ENCODE peak calls at places on chromosomes 13 and 19, in four cellular contexts. R is K562, E is HepG2, J is GM12878. D is an unnamed sample.

GRCh38 chr13:28574617-28575142 is 79.8 kb upstream of the FLT1 start:
- DNase-seq in R (peak), E (peak), J (peak), D (no peak)

GRCh38 chr19:33267706-33268105 is 34.6 kb downstream of the CEBPA start:
- DNase-seq in R (no peak), E (no peak), J (no peak), D (no peak)

GRCh38 chr13:27403252-27403678 is 21.2 kb upstream of the GTF3A start:
- DNase-seq in R (no peak), E (no peak), J (no peak), D (no peak)

GRCh38 chr13:113291997-113292862 is 4.8 kb upstream of the LAMP1 start:
- DNase-seq in R (peak), E (no peak), J (no peak), D (no peak)

GRCh38 chr13:39599842-39600241 is 3.2 kb downstream of the LHFPL6 start:
- DNase-seq in R (no peak), E (no peak), J (no peak), D (no peak)

GRCh38 chr13:59422646-59423045 is 741.1 kb downstream of the DIAPH3 start:
- DNase-seq in R (no peak), E (no peak), J (no peak), D (no peak)

GRCh38 chr19:925912-926594 is at the start of gene ARID3A:
- DNase-seq in R (no peak), E (no peak), J (no peak), D (no peak)

GRCh38 chr19:3699071-3699740 is 1.1 kb downstream of the PIP5K1C start:
- DNase-seq in R (peak), E (no peak), J (no peak), D (no peak)

GRCh38 chr19:4399871-4400768 is at the start of gene SH3GL1:
- DNase-seq in R (peak), E (peak), J (peak), D (peak)

GRCh38 chr19:15418112-15418587 is 638 bp downstream of the AKAP8L start:
- DNase-seq in R (no peak), E (no peak), J (no peak), D (no peak)

GRCh38 chr13:40615619-40616018 is 50.8 kb downstream of the FOXO1 start:
- DNase-seq in R (no peak), E (no peak), J (no peak), D (no peak)

GRCh38 chr19:49125025-49125731 is 5.8 kb downstream of the PPFIA3 start:
- DNase-seq in R (peak), E (peak), J (no peak), D (peak)

GRCh38 chr19:18401580-18402112 is 4.2 kb upstream of the LRRC25 start:
- DNase-seq in R (peak), E (peak), J (no peak), D (no peak)

GRCh38 chr13:77980592-77980991 is 62.0 kb upstream of the EDNRB start:
- DNase-seq in R (no peak), E (no peak), J (no peak), D (no peak)

GRCh38 chr13:29511980-29512379 is 83.5 kb downstream of the SLC7A1 start:
- DNase-seq in R (no peak), E (no peak), J (no peak), D (no peak)

GRCh38 chr13:72960541-72960940 is 98.3 kb upstream of the KLF5 start:
- DNase-seq in R (no peak), E (peak), J (no peak), D (no peak)

GRCh38 chr19:44666852-44667251 is 4.4 kb upstream of the CEACAM19 start:
- DNase-seq in R (no peak), E (no peak), J (no peak), D (no peak)

GRCh38 chr13:113915012-113915763 is 51.3 kb upstream of the GAS6 start:
- DNase-seq in R (no peak), E (no peak), J (no peak), D (no peak)

GRCh38 chr19:41564515-41565383 is 11.2 kb upstream of the CEACAM21 start:
- DNase-seq in R (no peak), E (no peak), J (no peak), D (peak)

GRCh38 chr19:4567584-4568071 is 8.1 kb upstream of the SEMA6B start:
- DNase-seq in R (peak), E (peak), J (no peak), D (peak)

GRCh38 chr19:4675346-4675745 is 5.2 kb upstream of the MYDGF start:
- DNase-seq in R (no peak), E (no peak), J (no peak), D (no peak)

GRCh38 chr19:19528721-19529490 is at the start of gene YJEFN3:
- DNase-seq in R (no peak), E (no peak), J (no peak), D (peak)

GRCh38 chr13:32720026-32720425 is 133.8 kb downstream of the PDS5B start:
- DNase-seq in R (no peak), E (no peak), J (no peak), D (no peak)

GRCh38 chr13:60590775-60591174 is 193.8 kb downstream of the TDRD3 start:
- DNase-seq in R (no peak), E (no peak), J (no peak), D (no peak)

GRCh38 chr13:49502954-49503353 is 7.2 kb downstream of the PHF11 start:
- DNase-seq in R (no peak), E (no peak), J (no peak), D (no peak)

GRCh38 chr19:49223472-49223871 is 65.9 kb downstream of the TRPM4 start:
- DNase-seq in R (no peak), E (no peak), J (no peak), D (no peak)

GRCh38 chr13:104586010-104586746 is 1520.0 kb upstream of the SLC10A2 start:
- DNase-seq in R (no peak), E (no peak), J (no peak), D (no peak)

GRCh38 chr13:49569993-49570689 is 15.2 kb downstream of the RCBTB1 start:
- DNase-seq in R (no peak), E (no peak), J (no peak), D (no peak)

GRCh38 chr13:64675256-64675892 is 2554.8 kb downstream of the PCDH9 start:
- DNase-seq in R (no peak), E (peak), J (no peak), D (no peak)

GRCh38 chr19:46542428-46543230 is 47.0 kb upstream of the PNMA8B start:
- DNase-seq in R (peak), E (peak), J (no peak), D (peak)

GRCh38 chr19:55245236-55245904 is 13.4 kb downstream of the PPP6R1 start:
- DNase-seq in R (no peak), E (no peak), J (no peak), D (no peak)

GRCh38 chr19:7830823-7831222 is 805 bp downstream of the EVI5L start:
- DNase-seq in R (no peak), E (no peak), J (no peak), D (no peak)

GRCh38 chr13:113562085-113562749 is 22.3 kb upstream of the TFDP1 start:
- DNase-seq in R (peak), E (peak), J (no peak), D (peak)

GRCh38 chr13:33994198-33994597 is 176.2 kb downstream of the RFC3 start:
- DNase-seq in R (no peak), E (no peak), J (no peak), D (no peak)

GRCh38 chr19:10644351-10645007 is 9.7 kb upstream of the ILF3 start:
- DNase-seq in R (peak), E (peak), J (no peak), D (peak)

GRCh38 chr13:70634893-70635292 is 526.6 kb upstream of the KLHL1 start:
- DNase-seq in R (no peak), E (no peak), J (no peak), D (no peak)

DNA sequence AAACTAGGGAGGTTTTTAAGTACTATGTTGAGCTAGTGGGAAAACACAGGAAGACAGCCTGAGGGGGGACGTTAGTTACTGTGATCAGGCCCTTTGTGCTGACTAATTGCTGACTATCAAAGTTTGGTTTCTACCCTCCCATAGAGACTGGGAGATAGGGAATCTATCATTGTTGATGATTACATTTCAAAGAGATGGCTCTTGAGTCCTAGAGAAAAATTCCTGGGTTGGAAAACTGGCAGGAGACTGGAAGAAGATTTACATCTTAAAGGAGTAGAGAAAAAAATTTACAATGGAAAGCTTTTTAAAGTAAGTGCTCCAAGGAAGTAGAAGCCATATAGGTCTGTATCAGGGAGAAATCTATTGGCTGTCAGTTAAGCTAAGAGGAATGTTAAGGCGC is 522.0 kb upstream of the KLHL1 start:
- DNase-seq in R (no peak), E (no peak), J (no peak), D (no peak)
- TF ChIP-seq USF2 in R (no peak), E (no peak), J (no peak), D (no peak)

GRCh38 chr13:111895896-111896821 is 170.8 kb upstream of the SOX1 start:
- DNase-seq in R (no peak), E (no peak), J (no peak), D (no peak)

GRCh38 chr13:111897846-111898215 is 169.1 kb upstream of the SOX1 start:
- DNase-seq in R (no peak), E (no peak), J (no peak), D (no peak)

GRCh38 chr13:111893607-111894443 is 173.1 kb upstream of the SOX1 start:
- DNase-seq in R (no peak), E (no peak), J (no peak), D (peak)

GRCh38 chr13:111897178-111897845 is 169.6 kb upstream of the SOX1 start:
- DNase-seq in R (no peak), E (no peak), J (no peak), D (no peak)

GRCh38 chr13:111893071-111893606 is 173.8 kb upstream of the SOX1 start:
- DNase-seq in R (no peak), E (no peak), J (no peak), D (peak)
- TF ChIP-seq ETV6 in R (no peak), E (no peak), J (no peak), D (no peak)

DNA sequence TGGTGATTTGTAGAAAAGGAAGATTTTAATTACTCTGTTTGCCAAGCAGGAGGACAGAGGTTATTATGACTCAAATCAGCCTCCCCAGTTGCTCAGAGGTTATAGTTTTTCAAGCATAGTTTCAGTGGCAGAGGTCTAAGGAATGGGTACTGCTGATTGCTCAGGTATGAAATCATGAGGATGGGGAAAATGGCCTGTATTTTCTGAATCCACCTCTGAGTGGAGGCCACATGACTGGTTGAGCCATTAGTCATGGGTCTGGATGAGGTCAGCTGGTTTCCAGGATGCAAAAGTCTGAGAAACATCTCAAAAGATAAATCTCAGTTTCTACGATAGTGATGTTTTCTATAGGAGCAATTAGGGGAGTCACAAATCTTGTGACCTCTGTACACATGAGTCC is 62.8 kb upstream of the CEACAM8 start:
- DNase-seq in R (no peak), E (no peak), J (no peak), D (no peak)
- TF ChIP-seq USF2 in R (no peak), E (no peak), J (no peak), D (no peak)

GRCh38 chr13:95111608-95112007 is 189.6 kb downstream of the ABCC4 start:
- DNase-seq in R (no peak), E (no peak), J (no peak), D (no peak)

GRCh38 chr13:95100525-95101121 is 200.6 kb downstream of the ABCC4 start:
- DNase-seq in R (no peak), E (peak), J (peak), D (no peak)

GRCh38 chr13:95106562-95106961 is 194.7 kb downstream of the ABCC4 start:
- DNase-seq in R (no peak), E (no peak), J (no peak), D (no peak)
- TF ChIP-seq ETV6 in R (no peak), E (no peak), J (no peak), D (no peak)

GRCh38 chr19:30870861-30871260 is 478.4 kb downstream of the TSHZ3 start:
- DNase-seq in R (no peak), E (no peak), J (no peak), D (no peak)
- TF ChIP-seq USF2 in R (no peak), E (no peak), J (no peak), D (no peak)

GRCh38 chr13:80296638-80297037 is 44.3 kb downstream of the SPRY2 start:
- DNase-seq in R (no peak), E (no peak), J (no peak), D (peak)
- TF ChIP-seq ETV6 in R (no peak), E (no peak), J (no peak), D (no peak)

GRCh38 chr19:12205296-12205695 is 42.4 kb downstream of the ZNF136 start:
- DNase-seq in R (no peak), E (no peak), J (no peak), D (no peak)

GRCh38 chr19:12200020-12200419 is 37.1 kb downstream of the ZNF136 start:
- DNase-seq in R (no peak), E (no peak), J (no peak), D (no peak)

GRCh38 chr19:12198136-12198535 is 35.2 kb downstream of the ZNF136 start:
- DNase-seq in R (no peak), E (no peak), J (no peak), D (no peak)

GRCh38 chr19:12208221-12208620 is 45.3 kb downstream of the ZNF136 start:
- DNase-seq in R (no peak), E (peak), J (no peak), D (no peak)

GRCh38 chr19:12202250-12202649 is 39.4 kb downstream of the ZNF136 start:
- DNase-seq in R (no peak), E (peak), J (no peak), D (peak)
- TF ChIP-seq USF2 in R (no peak), E (no peak), J (no peak), D (no peak)

D was measured in WTC11.